ENCODE peak calls at places on chromosome 13, in five cellular contexts. Y is neural progenitor cell, N is body of pancreas, L is GM06990, K is colonic mucosa. W is an unnamed sample. For H3K27me3 and H3K36me3, the result is how much of the 10 kb centered on the place peaks cover.

GRCh38 chr13:65744761-65745160 is 1485.4 kb downstream of the PCDH9 start:
- DNase-seq in Y (no peak), K (no peak), N (no peak), L (no peak), W (peak)

GRCh38 chr13:84574851-84575250 is 692.6 kb upstream of the SLITRK1 start:
- DNase-seq in Y (no peak), K (no peak), N (no peak), L (no peak), W (no peak)

GRCh38 chr13:56110751-56111150 is 1030.0 kb upstream of the PRR20A start:
- DNase-seq in L (no peak), K (no peak), Y (no peak), N (no peak), W (no peak)

GRCh38 chr13:33543089-33543459 is 257.5 kb upstream of the STARD13 start:
- DNase-seq in L (no peak), K (no peak), Y (no peak), N (no peak), W (no peak)

GRCh38 chr13:26457212-26457611 is 100.3 kb upstream of the WASF3 start:
- DNase-seq in L (no peak), N (no peak), K (no peak), Y (no peak), W (no peak)

GRCh38 chr13:31209172-31209818 is 9.5 kb downstream of the B3GLCT start:
- DNase-seq in N (peak), L (no peak), Y (peak), K (no peak), W (peak)

GRCh38 chr13:87058786-87059329 is 612.3 kb upstream of the SLITRK5 start:
- DNase-seq in K (no peak), Y (no peak), L (no peak), N (no peak), W (no peak)

GRCh38 chr13:40446365-40446764 is 220.1 kb downstream of the FOXO1 start:
- DNase-seq in Y (no peak), N (no peak), L (no peak), K (no peak), W (no peak)

GRCh38 chr13:63396746-63397145 is 1981.1 kb upstream of the PCDH20 start:
- DNase-seq in K (no peak), Y (no peak), L (no peak), N (no peak), W (no peak)

GRCh38 chr13:26216042-26216441 is 6.1 kb downstream of the RNF6 start:
- DNase-seq in K (no peak), Y (no peak), N (no peak), L (no peak), W (no peak)

GRCh38 chr13:103941506-103942148 is 875.4 kb upstream of the SLC10A2 start:
- DNase-seq in K (no peak), N (no peak), L (no peak), Y (no peak), W (no peak)

GRCh38 chr13:34364633-34365032 is 546.7 kb downstream of the RFC3 start:
- DNase-seq in L (no peak), K (no peak), Y (no peak), N (no peak), W (no peak)

GRCh38 chr13:26557393-26558073 is at the start of gene WASF3:
- DNase-seq in L (peak), K (peak), N (peak), Y (peak), W (peak)

GRCh38 chr13:29934531-29935308 is 84.3 kb upstream of the UBL3 start:
- DNase-seq in K (no peak), L (no peak), N (no peak), Y (no peak), W (no peak)

GRCh38 chr13:93861818-93862217 is 617.7 kb downstream of the DCT start:
- DNase-seq in Y (no peak), K (no peak), N (no peak), L (no peak), W (peak)

GRCh38 chr13:104327217-104327616 is 1261.0 kb upstream of the SLC10A2 start:
- DNase-seq in L (no peak), N (no peak), K (no peak), Y (no peak), W (no peak)

GRCh38 chr13:41311607-41312500 is 787 bp downstream of the NAA16 start:
- DNase-seq in N (peak), L (peak), K (peak), Y (peak), W (peak)

GRCh38 chr13:51153527-51153926 is 42.5 kb upstream of the C13orf42 start:
- DNase-seq in Y (no peak), L (no peak), K (no peak), N (no peak), W (no peak)

GRCh38 chr13:78468546-78469060 is 134.7 kb downstream of the POU4F1 start:
- DNase-seq in L (no peak), N (no peak), Y (no peak), K (no peak), W (no peak)

GRCh38 chr13:42393573-42394360 is 121.8 kb downstream of the AKAP11 start:
- DNase-seq in N (no peak), L (no peak), K (no peak), Y (no peak), W (no peak)

GRCh38 chr13:79781829-79782540 is 301.0 kb downstream of the NDFIP2 start:
- DNase-seq in L (no peak), K (no peak), N (no peak), Y (no peak), W (no peak)

GRCh38 chr13:89458456-89458855 is 1787.3 kb downstream of the SLITRK5 start:
- DNase-seq in Y (no peak), K (no peak), N (no peak), L (no peak), W (no peak)

GRCh38 chr13:29948246-29948645 is 97.8 kb upstream of the UBL3 start:
- DNase-seq in L (no peak), K (no peak), N (no peak), Y (no peak), W (peak)

GRCh38 chr13:41231025-41231677 is 32.2 kb downstream of the MTRF1 start:
- DNase-seq in N (peak), K (no peak), Y (no peak), L (no peak), W (no peak)

DNA sequence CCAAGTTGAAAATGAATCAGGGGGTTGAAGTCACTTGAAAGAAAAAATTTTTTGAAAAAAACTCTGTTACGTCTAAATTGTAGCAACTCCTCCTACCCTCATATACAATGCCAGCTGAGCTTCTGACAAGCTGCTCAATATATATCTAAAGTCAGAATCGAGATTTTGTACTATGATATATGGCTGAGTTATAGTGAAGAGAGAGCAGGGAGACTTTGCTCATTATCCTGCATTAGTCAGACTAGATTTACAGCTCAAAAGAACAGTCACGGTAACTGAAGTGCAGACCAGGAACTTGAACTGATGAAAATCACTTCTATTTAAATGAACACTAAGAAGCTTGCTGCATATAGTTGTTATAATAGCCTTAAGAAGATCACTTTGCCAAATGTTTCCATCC is 153.1 kb downstream of the LACC1 start:
- DNase-seq in K (no peak), Y (no peak), N (no peak), L (no peak), W (no peak)
- H3K27me3 ChIP-seq in K (under half), Y (under half), N (under half), L (under half), W (under half)

DNA sequence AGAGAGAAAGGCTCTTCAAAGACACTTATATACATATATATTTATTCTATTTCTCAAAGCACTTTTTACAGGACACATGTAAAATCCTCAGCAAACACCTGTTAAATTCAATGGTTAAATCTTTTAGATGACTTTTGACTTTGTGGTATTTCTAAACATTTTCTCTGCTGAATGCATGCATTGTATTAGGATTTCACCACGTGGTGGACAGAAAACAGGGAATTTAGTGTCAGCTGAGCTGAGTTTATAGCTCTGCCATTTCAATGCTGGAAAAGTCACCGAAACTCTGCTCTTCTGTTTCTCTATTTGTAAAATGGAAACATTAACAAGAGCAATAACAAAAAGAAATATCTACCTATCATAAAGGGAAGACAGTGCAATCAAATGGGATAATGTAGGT is 375.6 kb downstream of the ENOX1 start:
- DNase-seq in K (no peak), N (no peak), L (no peak), Y (no peak), W (no peak)
- H3K4me3 ChIP-seq in K (no peak), N (no peak), L (no peak), Y (no peak), W (no peak)

GRCh38 chr13:77001540-77001939 is 9.7 kb downstream of the CLN5 start:
- DNase-seq in L (no peak), N (no peak), Y (no peak), K (no peak), W (no peak)

GRCh38 chr13:77000475-77000874 is 8.6 kb downstream of the CLN5 start:
- DNase-seq in N (no peak), L (no peak), K (no peak), Y (no peak), W (no peak)

GRCh38 chr13:77001963-77002587 is 10.2 kb downstream of the CLN5 start:
- DNase-seq in Y (no peak), K (no peak), N (no peak), L (no peak), W (no peak)

DNA sequence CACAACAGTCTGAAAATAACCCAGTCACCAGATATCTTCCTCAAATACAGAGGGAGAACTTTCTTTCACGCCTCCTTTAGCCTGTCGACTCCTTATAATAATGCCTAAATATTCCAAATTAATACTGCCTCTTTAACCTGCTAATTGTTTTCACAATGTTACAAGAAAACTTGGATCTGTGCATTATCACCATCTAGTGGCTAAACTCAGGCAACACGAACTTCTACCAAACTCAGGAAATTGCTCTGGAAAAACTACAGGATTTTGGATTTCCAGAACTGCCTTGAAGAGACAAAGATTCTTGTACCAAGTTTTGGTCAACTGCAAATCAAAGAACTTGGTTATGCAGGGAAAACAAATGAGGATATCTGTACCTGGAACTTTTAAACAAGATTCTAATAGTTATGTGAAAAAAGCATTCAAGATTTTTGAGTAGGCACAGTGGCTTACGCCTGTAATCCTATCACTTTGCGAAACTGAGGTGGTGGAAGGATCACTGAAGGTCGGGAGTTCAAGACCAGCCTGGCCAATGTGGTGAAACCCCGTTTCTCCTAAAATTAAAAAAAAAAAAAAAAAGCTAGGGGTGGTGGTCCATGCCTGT is 10.8 kb downstream of the CLN5 start:
- DNase-seq in K (no peak), Y (peak), N (no peak), L (no peak), W (no peak)
- H3K36me3 ChIP-seq in K (under half), Y (under half), N (under half), L (under half), W (half or more)

DNA sequence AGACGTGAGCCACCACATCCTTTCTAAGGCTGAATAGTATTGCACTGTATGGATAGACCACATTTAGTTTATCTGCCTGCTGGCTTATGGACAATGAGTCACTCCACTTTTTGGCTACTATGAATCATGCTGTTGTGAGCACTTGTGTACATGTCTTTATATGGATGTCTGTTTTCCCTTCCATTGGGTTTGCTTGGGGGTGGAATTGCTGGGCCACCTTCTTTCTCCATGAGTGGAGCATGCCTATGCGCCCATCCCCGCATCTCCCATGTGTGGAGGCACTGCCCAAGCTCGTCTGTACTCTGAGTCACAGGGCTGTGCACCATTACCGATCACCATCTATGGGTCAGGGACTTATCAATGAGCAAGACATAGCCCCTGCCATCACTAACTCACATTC is 127.2 kb upstream of the GJB6 start:
- DNase-seq in L (no peak), N (no peak), K (no peak), Y (no peak), W (peak)
- H3K27me3 ChIP-seq in L (under half), N (under half), K (under half), Y (under half), W (under half)

GRCh38 chr13:44331446-44331845 is 42.2 kb upstream of the SERP2 start:
- DNase-seq in K (no peak), L (no peak), Y (no peak), N (no peak), W (no peak)

GRCh38 chr13:44334751-44335150 is 38.9 kb upstream of the SERP2 start:
- DNase-seq in K (no peak), L (no peak), N (no peak), Y (peak), W (no peak)

GRCh38 chr13:44333950-44334675 is 39.5 kb upstream of the SERP2 start:
- DNase-seq in K (no peak), L (no peak), N (no peak), Y (no peak), W (no peak)

GRCh38 chr13:44329909-44330545 is 43.6 kb upstream of the SERP2 start:
- DNase-seq in K (no peak), L (no peak), Y (no peak), N (no peak), W (no peak)

DNA sequence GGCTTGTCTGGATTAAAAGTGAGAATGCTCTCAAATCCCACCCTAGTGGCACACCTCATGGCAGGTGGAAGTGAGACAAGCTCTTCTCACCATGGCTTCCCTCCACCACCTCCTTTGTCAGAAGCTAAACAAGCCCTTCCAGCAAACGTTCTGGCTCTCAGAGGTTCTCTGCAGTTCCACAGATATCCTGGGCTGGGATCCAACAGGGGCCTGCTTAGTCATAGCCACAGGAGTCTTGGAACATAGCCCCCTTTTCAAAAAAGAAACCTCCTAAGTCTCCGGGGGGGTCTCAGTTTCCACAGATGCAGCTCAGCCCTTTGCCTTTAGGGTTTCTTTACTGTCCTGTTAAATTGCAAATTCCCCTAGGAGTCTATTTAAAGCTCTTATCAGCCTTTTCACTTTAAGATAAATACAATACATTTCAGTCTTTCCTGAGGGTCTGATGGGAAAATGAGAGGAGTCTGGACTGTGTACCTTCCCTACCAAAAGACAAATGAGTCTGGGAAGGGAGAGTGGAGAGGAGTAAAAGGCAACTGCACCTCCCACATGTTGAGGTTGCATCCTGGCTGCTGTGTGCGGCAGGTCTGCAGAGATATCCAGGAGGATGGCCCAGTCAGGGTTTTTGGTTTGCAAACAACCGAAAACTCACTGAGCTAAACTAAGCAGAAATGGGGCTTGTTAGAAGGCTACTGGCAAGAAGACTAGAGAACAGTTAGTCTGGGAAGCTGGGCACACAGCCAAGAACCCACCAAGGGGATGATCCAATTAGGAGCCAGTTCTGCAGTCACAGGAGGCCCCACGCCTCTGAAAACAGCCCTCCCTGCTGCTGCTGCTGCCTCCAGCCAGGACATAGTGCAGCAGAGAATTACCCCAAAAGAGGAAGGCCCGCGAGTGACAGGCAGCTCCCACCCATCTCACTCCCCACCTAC is 41.4 kb upstream of the SERP2 start:
- DNase-seq in Y (peak), N (no peak), K (no peak), L (no peak), W (peak)
- H3K4me3 ChIP-seq in Y (no peak), N (no peak), K (no peak), L (no peak), W (no peak)

GRCh38 chr13:112567161-112567862 is 20.6 kb downstream of the TUBGCP3 start:
- DNase-seq in N (no peak), L (no peak), K (no peak), Y (no peak), W (no peak)
- H3K36me3 ChIP-seq in N (under half), L (under half), K (under half), Y (under half), W (under half)

GRCh38 chr13:20141238-20142018 is 19.4 kb downstream of the GJA3 start:
- DNase-seq in L (no peak), K (no peak), Y (no peak), N (no peak), W (no peak)
- H3K27me3 ChIP-seq in L (under half), K (under half), Y (under half), N (under half), W (under half)

GRCh38 chr13:100508996-100509395 is 79.6 kb downstream of the GGACT start:
- DNase-seq in K (no peak), N (no peak), Y (no peak), L (no peak), W (no peak)
- H3K4me3 ChIP-seq in K (no peak), N (no peak), Y (no peak), L (no peak), W (no peak)

DNA sequence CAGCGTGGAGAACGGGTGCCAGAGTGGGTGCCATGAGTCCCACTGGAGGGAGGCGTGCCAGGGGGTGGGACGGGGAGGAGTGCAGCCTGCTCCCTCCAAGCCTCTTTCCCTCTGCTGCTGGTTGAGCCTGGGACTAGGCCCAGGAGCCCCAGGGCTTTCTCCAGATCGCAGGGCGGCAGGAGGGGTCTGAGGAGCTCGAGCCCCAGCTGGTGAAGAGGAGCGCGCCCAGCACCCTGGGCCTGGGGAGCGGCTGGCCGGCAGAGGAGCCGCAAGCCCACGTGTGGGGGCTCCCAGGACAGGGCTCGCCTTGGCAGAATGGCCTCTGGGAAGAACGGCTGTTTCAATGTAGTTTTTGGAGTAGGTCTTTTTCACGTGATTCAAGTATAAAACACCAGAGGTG is 12.2 kb upstream of the DCUN1D2 start:
- DNase-seq in Y (no peak), N (no peak), K (no peak), L (no peak), W (no peak)
- H3K36me3 ChIP-seq in Y (under half), N (under half), K (under half), L (under half), W (half or more)

W was measured in MG63.